ENCODE peak calls at places on chromosome 1, in four cellular contexts. F, B, Y and D are unnamed samples.

GRCh38 chr1:82704966-82705365 is 904.2 kb downstream of the ADGRL2 start:
- DNase-seq in Y (no peak), B (no peak), F (no peak), D (no peak)

GRCh38 chr1:58907398-58907797 is 123.6 kb upstream of the JUN start:
- DNase-seq in Y (no peak), F (no peak), B (no peak), D (no peak)

GRCh38 chr1:33383974-33384767 is 46.7 kb downstream of the PHC2 start:
- DNase-seq in F (peak), B (peak), Y (no peak), D (no peak)

GRCh38 chr1:30010506-30011106 is 712.8 kb downstream of the MATN1 start:
- DNase-seq in B (no peak), Y (no peak), F (no peak), D (no peak)

GRCh38 chr1:173202430-173203145 is 4.5 kb downstream of the TNFSF4 start:
- DNase-seq in B (peak), F (peak), Y (peak), D (no peak)

GRCh38 chr1:167599839-167600581 is 30.0 kb upstream of the RCSD1 start:
- DNase-seq in F (peak), B (peak), Y (no peak), D (no peak)

GRCh38 chr1:239558992-239559391 is 172.6 kb downstream of the CHRM3 start:
- DNase-seq in F (no peak), Y (no peak), B (no peak), D (no peak)

GRCh38 chr1:24567792-24568388 is 12.0 kb downstream of the NCMAP start:
- DNase-seq in B (peak), F (no peak), Y (no peak), D (peak)

GRCh38 chr1:178634445-178634844 is 90.6 kb upstream of the RALGPS2 start:
- DNase-seq in F (no peak), B (peak), Y (no peak), D (peak)